ENCODE peak calls at places on chromosomes 2 and 18, in nine cellular contexts. I is A172; D is SHP77; S is activated naive CD8-positive, alpha-beta T cell treated with anti-CD3 and anti-CD28 coated beads, Interleukin-2, amount 50 U/mL, for 24 hours; G is KG1; Y is mesothelial cell of epicardium; F is EL; T is foreskin keratinocyte; P is AG20443. K is an unnamed sample.

GRCh38 chr2:75605770-75606535 is 40.6 kb upstream of the MRPL19 start:
- DNase-seq in G (no peak), D (peak), F (peak), S (no peak), I (peak), P (peak), T (peak), Y (no peak), K (no peak)

GRCh38 chr18:35572644-35573043 is 8.9 kb upstream of the GALNT1 start:
- DNase-seq in D (no peak), P (no peak), G (no peak), T (no peak), I (no peak), F (no peak), Y (no peak), S (no peak), K (no peak)

GRCh38 chr2:23939054-23939436 is 1.2 kb upstream of the UBXN2A start:
- DNase-seq in G (no peak), D (no peak), Y (no peak), S (no peak), T (no peak), F (no peak), I (no peak), P (peak), K (no peak)

GRCh38 chr2:160294889-160295288 is 94.8 kb upstream of the ITGB6 start:
- DNase-seq in T (no peak), S (no peak), Y (no peak), G (no peak), P (no peak), D (no peak), I (no peak), F (no peak), K (no peak)

GRCh38 chr2:148645925-148646559 is 1.5 kb downstream of the EPC2 start:
- DNase-seq in Y (no peak), P (peak), S (peak), G (peak), F (peak), D (peak), T (peak), I (peak), K (peak)

GRCh38 chr2:10753876-10754275 is 32.4 kb downstream of the ATP6V1C2 start:
- DNase-seq in S (no peak), T (no peak), F (no peak), P (no peak), I (no peak), G (no peak), Y (no peak), D (no peak), K (no peak)

GRCh38 chr18:31143025-31143424 is 19.6 kb downstream of the DSC1 start:
- DNase-seq in G (no peak), Y (no peak), D (no peak), F (no peak), S (no peak), I (no peak), T (no peak), P (no peak), K (no peak)

GRCh38 chr2:197786010-197786877 is 1.1 kb upstream of the BOLL start:
- DNase-seq in F (peak), T (no peak), G (no peak), S (peak), Y (peak), D (no peak), P (peak), I (no peak), K (no peak)

GRCh38 chr2:96835830-96836229 is 8.0 kb downstream of the ANKRD23 start:
- DNase-seq in I (no peak), D (no peak), F (no peak), Y (no peak), P (no peak), S (no peak), T (no peak), G (no peak), K (no peak)

GRCh38 chr2:121471571-121472464 is 58.9 kb upstream of the RNU4ATAC start:
- DNase-seq in S (no peak), F (peak), Y (no peak), I (peak), G (no peak), P (peak), T (peak), D (no peak), K (no peak)